ENCODE peak calls at places on chromosomes 13 and 19, in seven cellular contexts. One of them, this sample, is unnamed.
A peak's percentile ranks its signal among the peaks of the same experiment; 100 is the strongest.

GRCh38 chr13:54574791-54575190 is 1546.2 kb downstream of the OLFM4 start:
- DNase-seq in activated T-cell treated with anti-CD3 and anti-CD28 coated beads, Interleukin-2, amount 50 U/mL, for 72 hours: no peak
- DNase-seq in thoracic aorta: no peak
- DNase-seq in SHP77 treated with DMSO at 0.1 percent for 48 hours: no peak
- DNase-seq in hypothalamus: no peak
- DNase-seq in H9: no peak
- DNase-seq in KBM-7: no peak
- DNase-seq in this sample: no peak

GRCh38 chr19:20558011-20558410 is 7.6 kb downstream of the ZNF737 start:
- DNase-seq in activated T-cell treated with anti-CD3 and anti-CD28 coated beads, Interleukin-2, amount 50 U/mL, for 72 hours: no peak
- DNase-seq in thoracic aorta: no peak
- DNase-seq in SHP77 treated with DMSO at 0.1 percent for 48 hours: no peak
- DNase-seq in hypothalamus: no peak
- DNase-seq in H9: peak; percentile 30
- DNase-seq in KBM-7: peak; percentile 4
- DNase-seq in this sample: no peak

GRCh38 chr19:17718988-17719711 is at the start of gene MAP1S:
- DNase-seq in activated T-cell treated with anti-CD3 and anti-CD28 coated beads, Interleukin-2, amount 50 U/mL, for 72 hours: peak; percentile 74
- DNase-seq in thoracic aorta: no peak
- DNase-seq in SHP77 treated with DMSO at 0.1 percent for 48 hours: no peak
- DNase-seq in hypothalamus: peak; percentile 27
- DNase-seq in H9: peak; percentile 91
- DNase-seq in KBM-7: peak; percentile 67
- DNase-seq in this sample: peak; percentile 59

GRCh38 chr19:6536138-6536671 is 5.4 kb downstream of the TNFSF9 start:
- DNase-seq in activated T-cell treated with anti-CD3 and anti-CD28 coated beads, Interleukin-2, amount 50 U/mL, for 72 hours: peak; percentile 87
- DNase-seq in thoracic aorta: no peak
- DNase-seq in SHP77 treated with DMSO at 0.1 percent for 48 hours: no peak
- DNase-seq in hypothalamus: peak; percentile 2
- DNase-seq in H9: peak; percentile 84
- DNase-seq in KBM-7: peak; percentile 99
- DNase-seq in this sample: no peak

GRCh38 chr13:94677799-94678198 is 34.5 kb downstream of the SOX21 start:
- DNase-seq in activated T-cell treated with anti-CD3 and anti-CD28 coated beads, Interleukin-2, amount 50 U/mL, for 72 hours: no peak
- DNase-seq in thoracic aorta: no peak
- DNase-seq in SHP77 treated with DMSO at 0.1 percent for 48 hours: no peak
- DNase-seq in hypothalamus: no peak
- DNase-seq in H9: no peak
- DNase-seq in KBM-7: no peak
- DNase-seq in this sample: no peak

GRCh38 chr19:51440846-51441409 is 17.3 kb downstream of the SIGLEC8 start:
- DNase-seq in activated T-cell treated with anti-CD3 and anti-CD28 coated beads, Interleukin-2, amount 50 U/mL, for 72 hours: peak; percentile 78
- DNase-seq in thoracic aorta: no peak
- DNase-seq in SHP77 treated with DMSO at 0.1 percent for 48 hours: no peak
- DNase-seq in hypothalamus: no peak
- DNase-seq in H9: no peak
- DNase-seq in KBM-7: no peak
- DNase-seq in this sample: no peak

GRCh38 chr19:35038623-35039512 is 2.7 kb upstream of the HPN start:
- DNase-seq in activated T-cell treated with anti-CD3 and anti-CD28 coated beads, Interleukin-2, amount 50 U/mL, for 72 hours: no peak
- DNase-seq in thoracic aorta: no peak
- DNase-seq in SHP77 treated with DMSO at 0.1 percent for 48 hours: no peak
- DNase-seq in hypothalamus: no peak
- DNase-seq in H9: no peak
- DNase-seq in KBM-7: peak; percentile 65
- DNase-seq in this sample: no peak

GRCh38 chr19:34505321-34506025 is 23.9 kb downstream of the WTIP start:
- DNase-seq in activated T-cell treated with anti-CD3 and anti-CD28 coated beads, Interleukin-2, amount 50 U/mL, for 72 hours: no peak
- DNase-seq in thoracic aorta: no peak
- DNase-seq in SHP77 treated with DMSO at 0.1 percent for 48 hours: no peak
- DNase-seq in hypothalamus: no peak
- DNase-seq in H9: no peak
- DNase-seq in KBM-7: no peak
- DNase-seq in this sample: no peak

GRCh38 chr19:38852231-38853044 is 2.7 kb upstream of the HNRNPL start:
- DNase-seq in activated T-cell treated with anti-CD3 and anti-CD28 coated beads, Interleukin-2, amount 50 U/mL, for 72 hours: peak; percentile 81
- DNase-seq in thoracic aorta: peak; percentile 33
- DNase-seq in SHP77 treated with DMSO at 0.1 percent for 48 hours: no peak
- DNase-seq in hypothalamus: peak; percentile 67
- DNase-seq in H9: peak; percentile 54
- DNase-seq in KBM-7: peak; percentile 52
- DNase-seq in this sample: peak; percentile 70

GRCh38 chr19:19033426-19034203 is at the start of the genes ARMC6 and SUGP2:
- DNase-seq in activated T-cell treated with anti-CD3 and anti-CD28 coated beads, Interleukin-2, amount 50 U/mL, for 72 hours: peak; percentile 92
- DNase-seq in thoracic aorta: peak; percentile 31
- DNase-seq in SHP77 treated with DMSO at 0.1 percent for 48 hours: peak; percentile 56
- DNase-seq in hypothalamus: peak; percentile 87
- DNase-seq in H9: peak; percentile 90
- DNase-seq in KBM-7: peak; percentile 94
- DNase-seq in this sample: peak; percentile 89

GRCh38 chr13:43180036-43180660 is 156.8 kb downstream of the DNAJC15 start:
- DNase-seq in activated T-cell treated with anti-CD3 and anti-CD28 coated beads, Interleukin-2, amount 50 U/mL, for 72 hours: no peak
- DNase-seq in thoracic aorta: no peak
- DNase-seq in SHP77 treated with DMSO at 0.1 percent for 48 hours: no peak
- DNase-seq in hypothalamus: no peak
- DNase-seq in H9: no peak
- DNase-seq in KBM-7: no peak
- DNase-seq in this sample: no peak

GRCh38 chr13:51590966-51591627 is 6.8 kb downstream of the WDFY2 start:
- DNase-seq in activated T-cell treated with anti-CD3 and anti-CD28 coated beads, Interleukin-2, amount 50 U/mL, for 72 hours: no peak
- DNase-seq in thoracic aorta: no peak
- DNase-seq in SHP77 treated with DMSO at 0.1 percent for 48 hours: no peak
- DNase-seq in hypothalamus: no peak
- DNase-seq in H9: no peak
- DNase-seq in KBM-7: peak; percentile 60
- DNase-seq in this sample: peak; percentile 28

GRCh38 chr13:95921485-95921884 is 131.7 kb downstream of the UGGT2 start:
- DNase-seq in activated T-cell treated with anti-CD3 and anti-CD28 coated beads, Interleukin-2, amount 50 U/mL, for 72 hours: no peak
- DNase-seq in thoracic aorta: no peak
- DNase-seq in SHP77 treated with DMSO at 0.1 percent for 48 hours: no peak
- DNase-seq in hypothalamus: no peak
- DNase-seq in H9: no peak
- DNase-seq in KBM-7: no peak
- DNase-seq in this sample: no peak

GRCh38 chr13:23618341-23618740 is 48.1 kb downstream of the TNFRSF19 start:
- DNase-seq in activated T-cell treated with anti-CD3 and anti-CD28 coated beads, Interleukin-2, amount 50 U/mL, for 72 hours: no peak
- DNase-seq in thoracic aorta: no peak
- DNase-seq in SHP77 treated with DMSO at 0.1 percent for 48 hours: no peak
- DNase-seq in hypothalamus: no peak
- DNase-seq in H9: no peak
- DNase-seq in KBM-7: no peak
- DNase-seq in this sample: no peak

GRCh38 chr19:48746738-48747575 is at the start of gene IZUMO1:
- DNase-seq in activated T-cell treated with anti-CD3 and anti-CD28 coated beads, Interleukin-2, amount 50 U/mL, for 72 hours: peak; percentile 70
- DNase-seq in thoracic aorta: peak; percentile 43
- DNase-seq in SHP77 treated with DMSO at 0.1 percent for 48 hours: no peak
- DNase-seq in hypothalamus: peak; percentile 26
- DNase-seq in H9: peak; percentile 94
- DNase-seq in KBM-7: no peak
- DNase-seq in this sample: peak; percentile 73

GRCh38 chr19:18385675-18386542 is at the start of gene GDF15:
- DNase-seq in activated T-cell treated with anti-CD3 and anti-CD28 coated beads, Interleukin-2, amount 50 U/mL, for 72 hours: peak; percentile 51
- DNase-seq in thoracic aorta: no peak
- DNase-seq in SHP77 treated with DMSO at 0.1 percent for 48 hours: no peak
- DNase-seq in hypothalamus: no peak
- DNase-seq in H9: peak; percentile 94
- DNase-seq in KBM-7: no peak
- DNase-seq in this sample: peak; percentile 53

GRCh38 chr13:114093118-114093517 is 39.3 kb downstream of the RASA3 start:
- DNase-seq in activated T-cell treated with anti-CD3 and anti-CD28 coated beads, Interleukin-2, amount 50 U/mL, for 72 hours: no peak
- DNase-seq in thoracic aorta: no peak
- DNase-seq in SHP77 treated with DMSO at 0.1 percent for 48 hours: no peak
- DNase-seq in hypothalamus: no peak
- DNase-seq in H9: no peak
- DNase-seq in KBM-7: no peak
- DNase-seq in this sample: no peak

GRCh38 chr19:14088634-14089411 is 1.7 kb downstream of the SAMD1 start:
- DNase-seq in activated T-cell treated with anti-CD3 and anti-CD28 coated beads, Interleukin-2, amount 50 U/mL, for 72 hours: no peak
- DNase-seq in thoracic aorta: no peak
- DNase-seq in SHP77 treated with DMSO at 0.1 percent for 48 hours: no peak
- DNase-seq in hypothalamus: no peak
- DNase-seq in H9: no peak
- DNase-seq in KBM-7: no peak
- DNase-seq in this sample: no peak

GRCh38 chr13:19962894-19963293 is 4.4 kb downstream of the ZMYM2 start:
- DNase-seq in activated T-cell treated with anti-CD3 and anti-CD28 coated beads, Interleukin-2, amount 50 U/mL, for 72 hours: no peak
- DNase-seq in thoracic aorta: no peak
- DNase-seq in SHP77 treated with DMSO at 0.1 percent for 48 hours: no peak
- DNase-seq in hypothalamus: no peak
- DNase-seq in H9: no peak
- DNase-seq in KBM-7: no peak
- DNase-seq in this sample: no peak

GRCh38 chr13:36543671-36544070 is 111.4 kb downstream of the CCNA1 start:
- DNase-seq in activated T-cell treated with anti-CD3 and anti-CD28 coated beads, Interleukin-2, amount 50 U/mL, for 72 hours: no peak
- DNase-seq in thoracic aorta: no peak
- DNase-seq in SHP77 treated with DMSO at 0.1 percent for 48 hours: peak; percentile 91
- DNase-seq in hypothalamus: no peak
- DNase-seq in H9: no peak
- DNase-seq in KBM-7: no peak
- DNase-seq in this sample: no peak

GRCh38 chr13:38905861-38906260 is 84.8 kb downstream of the STOML3 start:
- DNase-seq in activated T-cell treated with anti-CD3 and anti-CD28 coated beads, Interleukin-2, amount 50 U/mL, for 72 hours: no peak
- DNase-seq in thoracic aorta: no peak
- DNase-seq in SHP77 treated with DMSO at 0.1 percent for 48 hours: no peak
- DNase-seq in hypothalamus: no peak
- DNase-seq in H9: no peak
- DNase-seq in KBM-7: no peak
- DNase-seq in this sample: no peak

GRCh38 chr13:103556681-103557080 is 490.5 kb upstream of the SLC10A2 start:
- DNase-seq in activated T-cell treated with anti-CD3 and anti-CD28 coated beads, Interleukin-2, amount 50 U/mL, for 72 hours: no peak
- DNase-seq in thoracic aorta: no peak
- DNase-seq in SHP77 treated with DMSO at 0.1 percent for 48 hours: no peak
- DNase-seq in hypothalamus: no peak
- DNase-seq in H9: no peak
- DNase-seq in KBM-7: no peak
- DNase-seq in this sample: no peak

GRCh38 chr13:27125357-27126282 is 46.0 kb downstream of the USP12 start:
- DNase-seq in activated T-cell treated with anti-CD3 and anti-CD28 coated beads, Interleukin-2, amount 50 U/mL, for 72 hours: no peak
- DNase-seq in thoracic aorta: no peak
- DNase-seq in SHP77 treated with DMSO at 0.1 percent for 48 hours: no peak
- DNase-seq in hypothalamus: no peak
- DNase-seq in H9: no peak
- DNase-seq in KBM-7: no peak
- DNase-seq in this sample: no peak

GRCh38 chr13:47175172-47175806 is 278.4 kb upstream of the HTR2A start:
- DNase-seq in activated T-cell treated with anti-CD3 and anti-CD28 coated beads, Interleukin-2, amount 50 U/mL, for 72 hours: no peak
- DNase-seq in thoracic aorta: no peak
- DNase-seq in SHP77 treated with DMSO at 0.1 percent for 48 hours: no peak
- DNase-seq in hypothalamus: no peak
- DNase-seq in H9: no peak
- DNase-seq in KBM-7: peak; percentile 3
- DNase-seq in this sample: no peak

GRCh38 chr19:38317104-38317612 is 1.4 kb upstream of the YIF1B start:
- DNase-seq in activated T-cell treated with anti-CD3 and anti-CD28 coated beads, Interleukin-2, amount 50 U/mL, for 72 hours: peak; percentile 25
- DNase-seq in thoracic aorta: no peak
- DNase-seq in SHP77 treated with DMSO at 0.1 percent for 48 hours: no peak
- DNase-seq in hypothalamus: no peak
- DNase-seq in H9: no peak
- DNase-seq in KBM-7: peak; percentile 86
- DNase-seq in this sample: no peak

GRCh38 chr19:15330801-15331418 is 1.4 kb downstream of the BRD4 start:
- DNase-seq in activated T-cell treated with anti-CD3 and anti-CD28 coated beads, Interleukin-2, amount 50 U/mL, for 72 hours: no peak
- DNase-seq in thoracic aorta: no peak
- DNase-seq in SHP77 treated with DMSO at 0.1 percent for 48 hours: no peak
- DNase-seq in hypothalamus: no peak
- DNase-seq in H9: no peak
- DNase-seq in KBM-7: no peak
- DNase-seq in this sample: no peak